ENCODE peak calls at places on chromosomes 5 and 9, in four cellular contexts. Y is mesendoderm, N is IMR-90, I is H1. R is an unnamed sample. For H3K27me3, the result is how much of the 10 kb centered on the place peaks cover.

GRCh38 chr5:163504091-163504931 is 1.1 kb upstream of the MAT2B start:
- DNase-seq in Y (peak), N (peak), I (no peak), R (no peak)

GRCh38 chr9:88781500-88782391 is 209.5 kb upstream of the S1PR3 start:
- DNase-seq in Y (peak), N (peak), I (peak), R (peak)

GRCh38 chr9:118929317-118929716 is 439.9 kb downstream of the BRINP1 start:
- DNase-seq in Y (no peak), N (peak), I (no peak), R (no peak)

GRCh38 chr5:99605904-99606303 is 677.1 kb upstream of the CHD1 start:
- DNase-seq in Y (no peak), N (no peak), I (no peak), R (no peak)

GRCh38 chr9:97670586-97670985 is 26.6 kb downstream of the XPA start:
- DNase-seq in Y (no peak), N (no peak), I (no peak), R (no peak)

GRCh38 chr9:109821711-109822110 is 41.7 kb downstream of the PALM2AKAP2 start:
- DNase-seq in Y (no peak), N (peak), I (no peak), R (no peak)

GRCh38 chr5:31937226-31937625 is 236.9 kb downstream of the GOLPH3 start:
- DNase-seq in Y (no peak), N (no peak), I (no peak), R (no peak)

GRCh38 chr9:10026585-10026984 is 586.2 kb downstream of the PTPRD start:
- DNase-seq in Y (no peak), N (no peak), I (no peak), R (no peak)

GRCh38 chr9:92404437-92404836 is at the start of gene OGN:
- DNase-seq in Y (no peak), N (peak), I (no peak), R (no peak)

GRCh38 chr9:134626576-134627416 is 14.8 kb upstream of the COL5A1 start:
- DNase-seq in Y (peak), N (peak), I (no peak), R (peak)

GRCh38 chr9:77678136-77678535 is 30.0 kb upstream of the GNA14 start:
- DNase-seq in Y (no peak), N (no peak), I (no peak), R (no peak)

GRCh38 chr9:111999319-111999718 is 102.7 kb downstream of the UGCG start:
- DNase-seq in Y (no peak), N (no peak), I (no peak), R (no peak)

GRCh38 chr5:39547548-39548154 is 122.9 kb upstream of the DAB2 start:
- DNase-seq in Y (peak), N (peak), I (no peak), R (no peak)

GRCh38 chr5:109399092-109399759 is 10.5 kb downstream of the PJA2 start:
- DNase-seq in Y (no peak), N (peak), I (no peak), R (no peak)

GRCh38 chr9:136339173-136339957 is 12.0 kb downstream of the GPSM1 start:
- DNase-seq in Y (peak), N (peak), I (no peak), R (peak)

GRCh38 chr9:98899399-98900056 is 44.2 kb upstream of the COL15A1 start:
- DNase-seq in Y (no peak), N (peak), I (no peak), R (no peak)

GRCh38 chr5:128532776-128533175 is 5.3 kb downstream of the FBN2 start:
- DNase-seq in Y (no peak), N (no peak), I (no peak), R (no peak)

GRCh38 chr9:6199596-6199995 is 16.0 kb upstream of the IL33 start:
- DNase-seq in Y (no peak), N (no peak), I (no peak), R (no peak)

GRCh38 chr9:32603914-32604852 is 31.2 kb upstream of the NDUFB6 start:
- DNase-seq in Y (no peak), N (no peak), I (no peak), R (no peak)

GRCh38 chr9:104833701-104834100 is 69.8 kb downstream of the NIPSNAP3B start:
- DNase-seq in Y (no peak), N (no peak), I (no peak), R (no peak)

GRCh38 chr5:80503641-80504040 is 15.7 kb downstream of the FAM151B start:
- DNase-seq in Y (no peak), N (no peak), I (no peak), R (no peak)
- H3K56ac ChIP-seq in Y (no peak), N (no peak), I (no peak), R (no peak)

GRCh38 chr5:136011427-136012001 is 17.3 kb upstream of the TGFBI start:
- DNase-seq in Y (no peak), N (peak), I (no peak), R (no peak)
- H3K27me3 ChIP-seq in Y (under half), N (under half), I (under half), R (under half)

GRCh38 chr9:122445155-122445749 is 32.5 kb downstream of the OR1J1 start:
- DNase-seq in Y (no peak), N (peak), I (no peak), R (no peak)
- H3K56ac ChIP-seq in Y (no peak), N (peak), I (no peak), R (no peak)

GRCh38 chr9:14246951-14247350 is 67.0 kb downstream of the NFIB start:
- DNase-seq in Y (no peak), N (no peak), I (no peak), R (no peak)
- H3K27me3 ChIP-seq in Y (under half), N (under half), I (under half), R (under half)